ENCODE peak calls at places on chromosomes 16 and 17, in ten cellular contexts. X is AG08396; Z is dermis blood vessel endothelial cell; Q is neural crest cell; G is endodermal cell; A is progenitor cell of endocrine pancreas; N is activated T-helper 1 cell treated with Interleukin-2 at 50 U/mL for 16 hours; H is EL; L is activated naive CD4-positive, alpha-beta T cell treated with anti-CD3 and anti-CD28 coated beads for 36 hours; O is NCI-H1105. I is an unnamed sample.

GRCh38 chr16:67244387-67245188 is 2.7 kb downstream of the FHOD1 start:
- DNase-seq in A (no peak), H (peak; percentile 98), N (peak; percentile 58), O (no peak), L (peak; percentile 95), Z (peak; percentile 91), Q (no peak), X (peak; percentile 80), G (no peak), I (peak; percentile 71)

GRCh38 chr17:49997256-49997735 is 2.3 kb upstream of the DLX3 start:
- DNase-seq in X (peak; percentile 16), O (no peak), G (no peak), L (peak; percentile 19), A (no peak), N (no peak), Z (no peak), H (no peak), Q (no peak), I (no peak)

GRCh38 chr16:69106491-69107291 is 1.2 kb downstream of the HAS3 start:
- DNase-seq in L (no peak), H (no peak), O (no peak), G (peak; percentile 82), N (no peak), Q (peak; percentile 28), X (peak; percentile 48), Z (peak; percentile 32), A (no peak), I (no peak)

GRCh38 chr17:9242983-9243382 is 221.7 kb downstream of the NTN1 start:
- DNase-seq in Q (no peak), L (no peak), O (no peak), X (no peak), Z (no peak), A (no peak), N (no peak), G (no peak), H (no peak), I (no peak)

GRCh38 chr17:2484876-2485275 is 26.8 kb downstream of the METTL16 start:
- DNase-seq in N (no peak), Z (no peak), X (no peak), O (peak; percentile 65), H (no peak), G (peak; percentile 87), A (no peak), L (no peak), Q (no peak), I (no peak)

GRCh38 chr16:69187387-69187890 is 475 bp downstream of the SNTB2 start:
- DNase-seq in X (peak; percentile 72), N (peak; percentile 28), A (peak; percentile 34), L (peak; percentile 55), O (no peak), G (peak; percentile 81), Q (peak; percentile 38), H (peak; percentile 43), Z (peak; percentile 54), I (peak; percentile 32)

GRCh38 chr17:72600934-72601333 is 480.1 kb downstream of the SOX9 start:
- DNase-seq in O (no peak), Q (no peak), L (no peak), H (peak; percentile 85), Z (no peak), X (no peak), N (no peak), G (no peak), A (no peak), I (no peak)

GRCh38 chr17:55710829-55711496 is 11.7 kb downstream of the TMEM100 start:
- DNase-seq in Q (no peak), X (no peak), Z (peak; percentile 53), G (peak; percentile 7), A (no peak), O (no peak), H (no peak), L (no peak), N (no peak), I (no peak)

GRCh38 chr17:21373034-21373433 is 3.1 kb upstream of the KCNJ12 start:
- DNase-seq in N (no peak), H (no peak), Q (no peak), O (no peak), G (no peak), L (no peak), Z (no peak), A (no peak), X (no peak), I (no peak)

GRCh38 chr16:73101568-73101967 is 53.6 kb upstream of the ZFHX3 start:
- DNase-seq in Q (no peak), G (no peak), O (no peak), N (no peak), Z (no peak), H (no peak), X (no peak), L (no peak), A (no peak), I (no peak)

GRCh38 chr17:79803997-79804855 is 7.3 kb upstream of the CBX8 start:
- DNase-seq in L (peak; percentile 94), G (peak; percentile 82), O (no peak), N (no peak), Q (no peak), H (peak; percentile 25), Z (no peak), A (no peak), X (no peak), I (no peak)

GRCh38 chr17:2710804-2711607 is 558 bp downstream of the CLUH start:
- DNase-seq in H (no peak), O (no peak), Z (peak; percentile 31), X (peak; percentile 59), G (peak; percentile 80), A (no peak), L (peak; percentile 27), N (no peak), Q (no peak), I (no peak)

GRCh38 chr16:80009971-80010659 is 409.6 kb upstream of the MAF start:
- DNase-seq in H (no peak), Q (no peak), Z (no peak), A (no peak), L (no peak), O (no peak), X (no peak), G (no peak), N (no peak), I (no peak)

GRCh38 chr16:82935781-82936180 is 309.0 kb downstream of the CDH13 start:
- DNase-seq in N (no peak), L (no peak), O (no peak), A (no peak), H (no peak), X (no peak), Z (no peak), Q (no peak), G (no peak), I (no peak)

GRCh38 chr16:27441998-27442397 is 40.0 kb downstream of the IL21R start:
- DNase-seq in L (peak; percentile 2), A (no peak), O (no peak), G (peak; percentile 13), Z (no peak), N (no peak), X (no peak), Q (no peak), H (no peak), I (no peak)

GRCh38 chr16:53213542-53213941 is 158.8 kb downstream of the CHD9 start:
- DNase-seq in H (no peak), Z (no peak), L (no peak), X (no peak), N (no peak), A (no peak), G (no peak), O (no peak), Q (no peak), I (no peak)

GRCh38 chr17:12313786-12314185 is 293.1 kb downstream of the MAP2K4 start:
- DNase-seq in A (no peak), N (no peak), Q (no peak), Z (no peak), X (no peak), H (no peak), G (no peak), L (no peak), O (no peak), I (no peak)